ENCODE peak calls at places on chromosomes 13 and 19, in six cellular contexts. B is HepG2, I is H1, Y is SK-N-SH, C is HL-60, N is K562. J is an unnamed sample.
A peak's percentile ranks its signal among the peaks of the same experiment; 100 is the strongest.

GRCh38 chr13:42417624-42418023 is 145.7 kb downstream of the AKAP11 start:
- DNase-seq in I (no peak), B (no peak), N (no peak), C (no peak), Y (no peak), J (no peak)

GRCh38 chr19:50203281-50204080 is at the start of gene MYH14:
- DNase-seq in I (peak; percentile 96), B (peak; percentile 79), N (peak; percentile 96), C (no peak), Y (peak; percentile 82), J (no peak)

GRCh38 chr13:107866666-107867623 is 348.4 kb downstream of the LIG4 start:
- DNase-seq in C (no peak), I (peak; percentile 63), Y (peak; percentile 80), N (peak; percentile 94), B (no peak), J (no peak)

GRCh38 chr19:11373166-11373884 is 1.1 kb upstream of the SWSAP1 start:
- DNase-seq in C (no peak), B (no peak), I (no peak), Y (peak; percentile 86), N (no peak), J (no peak)

GRCh38 chr13:19587635-19588300 is 26.4 kb upstream of the TPTE2 start:
- DNase-seq in C (peak; percentile 20), I (no peak), N (no peak), B (peak; percentile 70), Y (peak; percentile 45), J (no peak)

GRCh38 chr19:45253396-45254027 is 2.4 kb downstream of the MARK4 start:
- DNase-seq in N (no peak), B (no peak), C (no peak), Y (no peak), I (no peak), J (no peak)

GRCh38 chr13:103961784-103962183 is 895.6 kb upstream of the SLC10A2 start:
- DNase-seq in Y (no peak), N (no peak), C (no peak), B (no peak), I (no peak), J (no peak)

GRCh38 chr13:70424428-70424827 is 316.2 kb upstream of the KLHL1 start:
- DNase-seq in Y (no peak), C (no peak), I (peak; percentile 55), B (no peak), N (no peak), J (no peak)

GRCh38 chr19:50300051-50300450 is 29.1 kb downstream of the KCNC3 start:
- DNase-seq in B (no peak), I (no peak), C (no peak), Y (no peak), N (no peak), J (no peak)

GRCh38 chr13:42807236-42807635 is 25.9 kb downstream of the FAM216B start:
- DNase-seq in B (no peak), N (no peak), C (no peak), Y (no peak), I (no peak), J (no peak)

GRCh38 chr13:109783815-109784589 is 2.4 kb downstream of the IRS2 start:
- DNase-seq in Y (peak; percentile 53), B (no peak), I (no peak), N (no peak), C (no peak), J (no peak)

GRCh38 chr13:31860002-31860401 is 120.7 kb downstream of the RXFP2 start:
- DNase-seq in N (no peak), B (no peak), I (no peak), C (no peak), Y (peak; percentile 20), J (no peak)

GRCh38 chr13:79659161-79659560 is 178.2 kb downstream of the NDFIP2 start:
- DNase-seq in B (no peak), C (no peak), I (no peak), N (no peak), Y (peak; percentile 33), J (no peak)

GRCh38 chr19:19304186-19304975 is 15.9 kb downstream of the SUGP1 start:
- DNase-seq in I (no peak), N (no peak), B (no peak), Y (peak; percentile 77), C (no peak), J (no peak)
- TF ChIP-seq GABPA in I (no peak), N (no peak), B (no peak), Y (no peak), C (no peak), J (no peak)

GRCh38 chr13:23778007-23778687 is 111.1 kb downstream of the MIPEP start:
- DNase-seq in Y (no peak), N (no peak), B (no peak), C (no peak), I (no peak), J (no peak)

GRCh38 chr13:23776698-23777570 is 112.3 kb downstream of the MIPEP start:
- DNase-seq in Y (no peak), C (no peak), B (no peak), N (no peak), I (no peak), J (peak; percentile 56)

GRCh38 chr13:23777571-23777870 is 111.7 kb downstream of the MIPEP start:
- DNase-seq in B (no peak), I (no peak), C (no peak), Y (no peak), N (no peak), J (no peak)

DNA sequence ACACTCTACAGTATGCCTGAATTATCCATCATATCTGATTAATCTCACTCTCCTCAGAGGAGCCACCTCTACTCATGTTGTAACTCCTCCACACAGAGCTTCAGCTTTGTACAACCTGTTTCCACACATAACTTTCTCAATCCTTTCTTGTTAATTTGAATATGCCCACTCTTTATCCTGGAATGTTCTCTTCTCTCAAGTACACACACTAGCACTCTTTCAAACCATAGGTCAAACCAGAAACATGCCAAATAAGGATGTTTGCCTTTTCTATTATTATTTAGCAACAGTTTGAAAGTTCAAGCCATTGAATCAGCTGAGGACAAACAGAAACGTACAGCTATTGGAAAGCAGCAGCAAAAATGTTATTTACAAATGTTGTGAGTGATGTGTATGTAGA is 110.3 kb downstream of the MIPEP start:
- DNase-seq in Y (no peak), B (peak; percentile 87), I (no peak), C (no peak), N (no peak), J (no peak)
- TF ChIP-seq GABPA in Y (no peak), B (no peak), I (no peak), C (no peak), N (no peak), J (no peak)

GRCh38 chr19:18429717-18430416 is 8.1 kb downstream of the ISYNA1 start:
- DNase-seq in C (no peak), B (no peak), N (no peak), I (no peak), Y (no peak), J (no peak)
- TF ChIP-seq GABPA in C (no peak), B (no peak), N (no peak), I (no peak), Y (no peak), J (no peak)

GRCh38 chr19:14560776-14561108 is 11.1 kb downstream of the NDUFB7 start:
- DNase-seq in N (no peak), B (no peak), Y (no peak), C (no peak), I (no peak), J (no peak)

GRCh38 chr19:14562660-14563589 is 8.9 kb downstream of the NDUFB7 start:
- DNase-seq in N (no peak), C (no peak), I (peak; percentile 67), B (no peak), Y (peak; percentile 22), J (no peak)

GRCh38 chr19:14561249-14561648 is 10.6 kb downstream of the NDUFB7 start:
- DNase-seq in C (no peak), B (no peak), N (no peak), I (no peak), Y (peak; percentile 11), J (no peak)

GRCh38 chr19:14563590-14563926 is 8.3 kb downstream of the NDUFB7 start:
- DNase-seq in I (peak; percentile 49), B (no peak), C (no peak), N (no peak), Y (no peak), J (no peak)

GRCh38 chr19:14561832-14562351 is 10.0 kb downstream of the NDUFB7 start:
- DNase-seq in N (no peak), C (no peak), Y (peak; percentile 14), I (no peak), B (no peak), J (no peak)
- TF ChIP-seq GABPA in N (no peak), C (no peak), Y (no peak), I (no peak), B (no peak), J (no peak)

DNA sequence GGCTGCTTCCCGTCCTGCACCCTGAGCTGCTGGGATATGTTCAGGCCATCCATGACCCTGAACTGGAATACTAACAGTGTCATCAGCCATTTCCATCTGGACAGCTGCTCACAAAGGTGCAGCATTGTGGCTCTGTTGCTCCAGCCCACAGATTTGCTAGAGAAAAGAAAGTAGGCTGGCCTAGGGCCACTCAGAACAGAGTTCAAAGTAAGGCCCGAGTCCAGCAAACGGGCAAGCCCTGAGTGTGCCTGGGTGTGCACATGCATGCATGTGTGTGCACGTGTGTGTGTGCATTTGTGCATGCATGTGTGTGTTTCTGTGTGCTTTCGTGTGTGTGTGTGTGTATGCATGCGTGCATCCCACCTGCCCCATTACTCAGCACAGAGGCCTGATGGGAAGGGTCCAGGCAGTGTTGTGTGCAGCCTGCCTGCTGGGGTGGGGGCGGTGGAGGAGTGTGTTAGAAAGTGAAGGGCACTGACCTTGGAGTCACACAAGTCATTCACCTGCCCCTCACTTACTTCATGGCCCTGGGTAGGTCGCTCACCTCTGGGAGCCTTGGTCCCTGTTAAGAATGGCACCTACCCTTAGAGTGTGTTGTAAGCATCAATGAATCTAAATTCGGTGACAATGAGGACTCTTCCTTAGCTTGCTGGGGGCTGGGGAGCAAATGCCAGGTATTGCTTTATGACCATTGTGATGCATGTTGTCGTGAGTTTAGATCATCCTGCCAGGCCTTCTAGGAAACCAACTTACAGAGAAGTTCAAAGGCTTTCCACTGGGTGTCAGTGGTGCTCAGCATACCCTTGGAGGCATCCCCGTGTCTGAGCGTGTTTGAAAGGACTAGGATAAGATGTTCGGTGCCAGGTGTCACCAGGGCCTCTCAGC is 53.2 kb downstream of the GPR12 start:
- DNase-seq in B (peak; percentile 50), I (no peak), C (no peak), Y (peak; percentile 77), N (peak; percentile 6), J (no peak)
- TF ChIP-seq GABPA in B (no peak), I (no peak), C (no peak), Y (no peak), N (no peak), J (no peak)

DNA sequence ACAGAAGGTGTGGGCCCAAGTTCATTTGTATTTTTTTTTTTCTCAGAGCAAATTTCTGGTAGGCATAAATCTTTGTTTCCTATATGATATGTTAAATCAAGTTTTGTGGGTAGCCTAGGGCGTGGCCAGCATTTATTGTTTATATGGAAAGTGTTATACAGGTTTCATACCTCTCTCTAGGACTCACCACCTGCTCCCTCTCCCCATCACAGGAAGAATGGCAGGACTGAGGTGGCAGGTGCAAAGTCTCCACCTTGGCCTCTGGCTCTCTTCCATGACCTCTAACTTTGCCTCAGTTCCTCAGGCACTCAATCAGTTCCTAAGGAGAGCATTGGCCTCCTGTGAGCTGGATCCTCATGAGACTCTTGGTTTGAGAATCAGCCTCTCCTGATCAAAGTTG is 172.3 kb upstream of the TSC22D1 start:
- DNase-seq in Y (no peak), C (no peak), I (no peak), N (no peak), B (no peak), J (no peak)
- TF ChIP-seq GABPA in Y (no peak), C (no peak), I (no peak), N (no peak), B (no peak), J (no peak)

GRCh38 chr19:19213822-19214558 is 2.2 kb downstream of the NCAN start:
- DNase-seq in Y (no peak), C (no peak), N (no peak), I (no peak), B (no peak), J (no peak)
- TF ChIP-seq GABPA in Y (no peak), C (no peak), N (no peak), I (no peak), B (no peak), J (no peak)

J was measured in GM12878.